ENCODE peak calls at places on chromosomes 12 and 14, in four cellular contexts. B, X, G and D are unnamed samples.
A peak's percentile ranks its signal among the peaks of the same experiment; 100 is the strongest.

GRCh38 chr14:89303452-89304435 is 113.3 kb downstream of the FOXN3 start:
- DNase-seq in B (peak; percentile 80), X (peak; percentile 50), G (peak; percentile 63), D (peak; percentile 67)

GRCh38 chr14:70020350-70021170 is 141.3 kb downstream of the SMOC1 start:
- DNase-seq in B (no peak), X (no peak), G (no peak), D (no peak)

GRCh38 chr14:60634153-60634552 is 15.1 kb downstream of the SIX1 start:
- DNase-seq in G (no peak), X (no peak), B (no peak), D (no peak)

GRCh38 chr12:25970082-25970481 is 11.6 kb downstream of the RASSF8 start:
- DNase-seq in X (no peak), G (no peak), B (no peak), D (no peak)

GRCh38 chr14:104886690-104887622 is 21.9 kb downstream of the CEP170B start:
- DNase-seq in X (no peak), G (no peak), B (no peak), D (no peak)

GRCh38 chr12:23628836-23629235 is 320.6 kb downstream of the SOX5 start:
- DNase-seq in G (no peak), B (no peak), X (no peak), D (no peak)

GRCh38 chr12:57722716-57723629 is 15.6 kb downstream of the AGAP2 start:
- DNase-seq in G (no peak), B (no peak), X (no peak), D (no peak)

GRCh38 chr12:18690653-18691052 is 47.2 kb downstream of the PLCZ1 start:
- DNase-seq in G (no peak), X (peak; percentile 99), B (no peak), D (peak; percentile 27)

GRCh38 chr12:78375461-78375860 is 489.1 kb upstream of the SYT1 start:
- DNase-seq in X (no peak), G (no peak), B (no peak), D (no peak)

GRCh38 chr12:76264617-76265016 is 83.6 kb downstream of the BBS10 start:
- DNase-seq in B (no peak), G (no peak), X (peak; percentile 76), D (no peak)

GRCh38 chr12:56723889-56724659 is 1.0 kb downstream of the NACA start:
- DNase-seq in B (peak; percentile 74), G (peak; percentile 58), X (peak; percentile 84), D (peak; percentile 55)

GRCh38 chr12:126093911-126094310 is 1028.7 kb downstream of the AACS start:
- DNase-seq in X (peak; percentile 4), G (no peak), B (no peak), D (no peak)

GRCh38 chr12:132888852-132889251 is 1.4 kb upstream of the CHFR start:
- DNase-seq in G (no peak), X (no peak), B (no peak), D (no peak)

GRCh38 chr14:73258845-73259611 is 21.7 kb downstream of the PAPLN start:
- DNase-seq in G (no peak), X (no peak), B (no peak), D (no peak)

GRCh38 chr12:66217342-66217929 is 28.4 kb downstream of the IRAK3 start:
- DNase-seq in B (no peak), X (no peak), G (no peak), D (no peak)

GRCh38 chr12:40970320-40970907 is 217.7 kb upstream of the PDZRN4 start:
- DNase-seq in X (peak; percentile 11), G (no peak), B (no peak), D (no peak)

GRCh38 chr12:9707864-9708808 is 24.8 kb downstream of the CLECL1 start:
- DNase-seq in B (peak; percentile 50), X (peak; percentile 64), G (no peak), D (peak; percentile 8)

GRCh38 chr14:105138021-105138541 is 30.5 kb downstream of the JAG2 start:
- DNase-seq in G (no peak), B (no peak), X (no peak), D (no peak)

GRCh38 chr14:75046275-75046674 is 5.0 kb downstream of the MLH3 start:
- DNase-seq in G (no peak), B (no peak), X (no peak), D (no peak)

GRCh38 chr14:68794856-68795601 is 2.2 kb upstream of the ZFP36L1 start:
- DNase-seq in B (peak; percentile 71), G (peak; percentile 90), X (peak; percentile 65), D (peak; percentile 97)

GRCh38 chr12:123720141-123720814 is 8.1 kb downstream of the ATP6V0A2 start:
- DNase-seq in G (no peak), B (no peak), X (peak; percentile 67), D (no peak)

GRCh38 chr12:18700254-18700653 is 37.6 kb downstream of the PLCZ1 start:
- DNase-seq in X (no peak), B (peak; percentile 48), G (no peak), D (peak; percentile 91)

GRCh38 chr12:42156232-42156631 is 11.6 kb upstream of the GXYLT1 start:
- DNase-seq in B (no peak), G (no peak), X (no peak), D (no peak)

GRCh38 chr12:104137175-104137901 is 672 bp downstream of the NFYB start:
- DNase-seq in G (no peak), B (peak; percentile 26), X (peak; percentile 49), D (no peak)

GRCh38 chr12:121579190-121579791 is 1.5 kb downstream of the KDM2B start:
- DNase-seq in G (no peak), X (no peak), B (no peak), D (no peak)

GRCh38 chr12:15278816-15279658 is 43.3 kb upstream of the PTPRO start:
- DNase-seq in B (peak; percentile 76), X (peak; percentile 92), G (no peak), D (peak; percentile 78)

DNA sequence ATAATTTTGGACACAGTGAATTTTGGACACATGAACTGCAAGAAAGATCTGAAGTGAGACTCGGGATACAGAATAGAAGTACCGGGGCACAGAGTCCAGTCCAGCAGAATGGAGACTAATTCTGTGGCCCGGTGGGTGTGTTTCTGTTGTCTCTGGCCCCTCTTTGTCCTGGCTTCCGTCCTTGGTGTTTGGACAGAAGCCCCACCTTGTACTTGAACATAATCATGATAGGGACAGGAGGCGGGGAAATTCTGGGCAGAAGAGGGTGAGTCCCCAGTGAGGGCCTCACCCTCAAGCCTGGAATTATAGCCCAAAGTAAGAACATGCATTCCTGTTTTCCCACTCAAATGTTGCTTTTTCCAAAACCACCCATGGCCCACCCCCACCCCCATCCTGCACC is 39.9 kb downstream of the TNFAIP2 start:
- DNase-seq in B (no peak), G (no peak), X (no peak), D (no peak)
- TF ChIP-seq CTCF in B (no peak), G (no peak), X (no peak), D (no peak)

GRCh38 chr12:47821346-47821706 is 1.6 kb upstream of the HDAC7 start:
- DNase-seq in X (no peak), G (no peak), B (no peak), D (no peak)

GRCh38 chr12:47819544-47819901 is 180 bp downstream of the HDAC7 start:
- DNase-seq in B (no peak), G (no peak), X (no peak), D (no peak)

GRCh38 chr12:47818701-47819543 is 781 bp downstream of the HDAC7 start:
- DNase-seq in B (peak; percentile 77), X (no peak), G (no peak), D (no peak)

GRCh38 chr12:47820631-47821345 is 1.1 kb upstream of the HDAC7 start:
- DNase-seq in B (peak; percentile 92), X (peak; percentile 84), G (peak; percentile 77), D (peak; percentile 87)

DNA sequence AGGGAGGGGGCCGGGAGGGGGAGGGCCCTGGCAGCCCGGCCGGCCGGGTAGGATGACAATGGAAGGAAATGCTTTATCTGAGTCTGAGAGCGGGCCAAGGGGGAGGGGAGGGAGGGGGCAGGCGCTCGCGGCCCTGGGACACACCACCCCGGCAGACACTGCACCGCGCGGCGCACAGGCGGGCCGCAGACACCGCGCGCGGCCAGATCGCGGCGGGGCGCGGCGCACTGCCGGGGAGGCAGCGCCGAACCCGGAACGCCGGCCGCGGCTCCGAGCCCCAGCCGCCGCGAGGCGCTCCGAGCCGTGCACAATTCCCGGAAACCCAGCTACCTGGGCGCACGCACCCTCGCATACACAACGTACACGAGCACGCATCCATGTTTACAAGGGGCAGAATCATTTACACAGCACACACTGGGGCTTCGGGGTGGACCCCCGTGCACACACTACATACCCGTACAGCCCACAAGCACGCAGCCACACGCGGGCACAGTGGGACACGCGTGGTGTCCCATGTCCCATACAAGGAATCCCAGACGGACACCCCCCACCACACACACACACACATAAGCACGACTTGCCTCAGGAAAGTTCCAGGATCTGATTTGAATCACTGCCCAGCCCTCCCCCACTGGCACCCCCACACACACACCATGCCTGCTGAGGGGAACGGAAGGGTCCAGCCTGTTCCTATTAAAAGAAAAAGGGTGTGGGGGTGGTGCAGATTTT is at the start of gene HDAC7:
- DNase-seq in G (no peak), X (peak; percentile 76), B (peak; percentile 93), D (no peak)
- TF ChIP-seq CTCF in G (no peak), X (no peak), B (no peak), D (no peak)

DNA sequence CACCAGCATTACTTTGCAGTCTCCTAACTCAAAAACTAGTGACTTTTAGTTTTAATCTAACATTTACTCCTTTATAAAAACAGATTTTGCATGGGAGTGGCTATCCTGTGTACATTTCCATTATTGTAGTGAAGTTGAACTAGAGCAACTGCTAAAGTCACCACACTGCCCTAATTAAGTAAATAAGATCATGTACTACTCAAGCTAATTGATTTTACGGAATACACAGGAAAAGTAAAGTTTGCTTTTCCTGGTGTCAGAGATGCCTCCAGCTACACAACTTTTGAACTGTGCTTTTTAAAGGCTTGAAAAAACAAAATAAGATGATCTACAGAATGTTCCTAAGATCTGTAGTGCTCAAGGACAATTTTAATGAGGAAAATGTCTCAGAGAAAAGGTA is 50.4 kb upstream of the ATP2A2 start:
- DNase-seq in B (no peak), X (no peak), G (no peak), D (no peak)
- TF ChIP-seq CTCF in B (no peak), X (no peak), G (no peak), D (no peak)

GRCh38 chr12:28190321-28191017 is at the start of gene CCDC91:
- DNase-seq in B (peak; percentile 86), X (peak; percentile 86), G (peak; percentile 26), D (peak; percentile 67)
- TF ChIP-seq CTCF in B (peak; percentile 28), X (no peak), G (no peak), D (no peak)